ENCODE peak calls at places on chromosomes 7 and 10, in six cellular contexts. Q, L, N, T, J and F are unnamed samples.

GRCh38 chr7:24702674-24703235 is 54.5 kb downstream of the GSDME start:
- DNase-seq in T (peak), N (no peak), L (no peak), Q (no peak), J (peak), F (no peak)

GRCh38 chr10:89062861-89063260 is 72.3 kb downstream of the FAS start:
- DNase-seq in Q (no peak), J (peak), L (no peak), N (no peak), T (no peak), F (no peak)

GRCh38 chr7:11228515-11228914 is 254.8 kb downstream of the PHF14 start:
- DNase-seq in L (peak), T (peak), J (peak), N (no peak), Q (no peak), F (no peak)

GRCh38 chr7:156857757-156858156 is 35.2 kb downstream of the LMBR1 start:
- DNase-seq in Q (no peak), T (no peak), J (no peak), L (no peak), N (no peak), F (no peak)

GRCh38 chr10:78357673-78358206 is 324.1 kb downstream of the RPS24 start:
- DNase-seq in T (no peak), Q (no peak), J (no peak), L (no peak), N (no peak), F (no peak)

GRCh38 chr10:126459878-126460481 is 71.7 kb upstream of the ADAM12 start:
- DNase-seq in Q (peak), J (peak), N (peak), T (peak), L (no peak), F (no peak)

GRCh38 chr7:18320422-18320821 is 175.1 kb upstream of the HDAC9 start:
- DNase-seq in N (no peak), L (no peak), Q (no peak), T (no peak), J (no peak), F (no peak)

GRCh38 chr7:111329367-111330234 is 232.7 kb downstream of the IMMP2L start:
- DNase-seq in T (peak), L (no peak), Q (peak), J (peak), N (peak), F (no peak)

GRCh38 chr7:82442492-82443043 is 1.0 kb downstream of the CACNA2D1 start:
- DNase-seq in L (no peak), J (no peak), Q (peak), T (peak), N (peak), F (no peak)

GRCh38 chr7:90473819-90474218 is 4.4 kb downstream of the PTTG1IP2 start:
- DNase-seq in T (no peak), Q (no peak), J (no peak), L (no peak), N (no peak), F (no peak)

GRCh38 chr10:3622845-3623621 is 162.0 kb downstream of the KLF6 start:
- DNase-seq in T (peak), J (peak), N (peak), Q (no peak), L (no peak), F (no peak)

GRCh38 chr10:12844796-12845524 is 156.6 kb downstream of the CCDC3 start:
- DNase-seq in L (no peak), T (peak), Q (no peak), J (peak), N (peak), F (no peak)